ENCODE peak calls at places on chromosomes 4 and X, in four cellular contexts. One of them, this sample, is unnamed.

GRCh38 chr4:153519677-153520076 is 53.5 kb downstream of the TMEM131L start:
- DNase-seq in GM12865: no peak
- DNase-seq in suprapubic skin: no peak
- DNase-seq in pancreas: no peak
- DNase-seq in this sample: no peak

GRCh38 chrX:68710870-68711576 is 63.6 kb downstream of the STARD8 start:
- DNase-seq in GM12865: peak
- DNase-seq in suprapubic skin: no peak
- DNase-seq in pancreas: peak
- DNase-seq in this sample: no peak

GRCh38 chr4:118765399-118765798 is 70.5 kb downstream of the SEC24D start:
- DNase-seq in GM12865: no peak
- DNase-seq in suprapubic skin: no peak
- DNase-seq in pancreas: no peak
- DNase-seq in this sample: no peak

GRCh38 chrX:149903889-149904748 is 23.1 kb downstream of the MAGEA8 start:
- DNase-seq in GM12865: peak
- DNase-seq in suprapubic skin: no peak
- DNase-seq in pancreas: no peak
- DNase-seq in this sample: no peak

GRCh38 chrX:40170830-40171512 is 73.2 kb upstream of the BCOR start:
- DNase-seq in GM12865: peak
- DNase-seq in suprapubic skin: no peak
- DNase-seq in pancreas: no peak
- DNase-seq in this sample: no peak

GRCh38 chr4:1405249-1405635 is 1.0 kb downstream of the NKX1-1 start:
- DNase-seq in GM12865: no peak
- DNase-seq in suprapubic skin: no peak
- DNase-seq in pancreas: no peak
- DNase-seq in this sample: no peak

GRCh38 chrX:53190363-53190960 is 34.5 kb downstream of the KDM5C start:
- DNase-seq in GM12865: no peak
- DNase-seq in suprapubic skin: no peak
- DNase-seq in pancreas: no peak
- DNase-seq in this sample: no peak

GRCh38 chr4:105147226-105148151 is 813 bp downstream of the TET2 start:
- DNase-seq in GM12865: peak
- DNase-seq in suprapubic skin: no peak
- DNase-seq in pancreas: no peak
- DNase-seq in this sample: no peak

GRCh38 chrX:22109442-22109841 is 77.3 kb downstream of the PHEX start:
- DNase-seq in GM12865: no peak
- DNase-seq in suprapubic skin: no peak
- DNase-seq in pancreas: no peak
- DNase-seq in this sample: no peak

GRCh38 chr4:13920901-13921300 is 293.4 kb upstream of the BOD1L1 start:
- DNase-seq in GM12865: no peak
- DNase-seq in suprapubic skin: peak
- DNase-seq in pancreas: peak
- DNase-seq in this sample: no peak

GRCh38 chr4:184368290-184368689 is 106.1 kb downstream of the IRF2 start:
- DNase-seq in GM12865: no peak
- DNase-seq in suprapubic skin: no peak
- DNase-seq in pancreas: no peak
- DNase-seq in this sample: no peak

GRCh38 chr4:73883306-73883705 is 14.1 kb downstream of the CXCL1 start:
- DNase-seq in GM12865: peak
- DNase-seq in suprapubic skin: no peak
- DNase-seq in pancreas: no peak
- DNase-seq in this sample: no peak

GRCh38 chr4:151842430-151843079 is 81.7 kb upstream of the GATB start:
- DNase-seq in GM12865: no peak
- DNase-seq in suprapubic skin: no peak
- DNase-seq in pancreas: no peak
- DNase-seq in this sample: no peak

GRCh38 chr4:98046665-98047064 is 96.6 kb downstream of the STPG2 start:
- DNase-seq in GM12865: no peak
- DNase-seq in suprapubic skin: no peak
- DNase-seq in pancreas: no peak
- DNase-seq in this sample: no peak

GRCh38 chr4:145189981-145190380 is 9.6 kb upstream of the OTUD4 start:
- DNase-seq in GM12865: no peak
- DNase-seq in suprapubic skin: no peak
- DNase-seq in pancreas: no peak
- DNase-seq in this sample: no peak

GRCh38 chr4:35521682-35522081 is 722.6 kb downstream of the ARAP2 start:
- DNase-seq in GM12865: no peak
- DNase-seq in suprapubic skin: no peak
- DNase-seq in pancreas: no peak
- DNase-seq in this sample: no peak

GRCh38 chrX:259692-260355 is 21.4 kb upstream of the PLCXD1 start:
- DNase-seq in GM12865: no peak
- DNase-seq in suprapubic skin: no peak
- DNase-seq in pancreas: no peak
- DNase-seq in this sample: no peak

GRCh38 chr4:113733685-113734084 is 27.9 kb downstream of the CAMK2D start:
- DNase-seq in GM12865: no peak
- DNase-seq in suprapubic skin: no peak
- DNase-seq in pancreas: no peak
- DNase-seq in this sample: no peak

GRCh38 chrX:41779058-41779564 is 55.1 kb downstream of the GPR82 start:
- DNase-seq in GM12865: no peak
- DNase-seq in suprapubic skin: no peak
- DNase-seq in pancreas: no peak
- DNase-seq in this sample: no peak

GRCh38 chr4:183841001-183841400 is 64.1 kb upstream of the STOX2 start:
- DNase-seq in GM12865: no peak
- DNase-seq in suprapubic skin: no peak
- DNase-seq in pancreas: no peak
- DNase-seq in this sample: no peak

GRCh38 chr4:99653921-99654890 is 3.4 kb downstream of the C4orf54 start:
- DNase-seq in GM12865: peak
- DNase-seq in suprapubic skin: no peak
- DNase-seq in pancreas: no peak
- DNase-seq in this sample: no peak

GRCh38 chr4:152090543-152090942 is 329.7 kb upstream of the GATB start:
- DNase-seq in GM12865: no peak
- DNase-seq in suprapubic skin: no peak
- DNase-seq in pancreas: no peak
- DNase-seq in this sample: no peak

GRCh38 chrX:136205882-136206281 is 45.3 kb downstream of the MAP7D3 start:
- DNase-seq in GM12865: no peak
- DNase-seq in suprapubic skin: peak
- DNase-seq in pancreas: no peak
- DNase-seq in this sample: no peak
- TF ChIP-seq CTCF in GM12865: no peak
- TF ChIP-seq CTCF in suprapubic skin: no peak
- TF ChIP-seq CTCF in pancreas: no peak
- TF ChIP-seq CTCF in this sample: no peak

DNA sequence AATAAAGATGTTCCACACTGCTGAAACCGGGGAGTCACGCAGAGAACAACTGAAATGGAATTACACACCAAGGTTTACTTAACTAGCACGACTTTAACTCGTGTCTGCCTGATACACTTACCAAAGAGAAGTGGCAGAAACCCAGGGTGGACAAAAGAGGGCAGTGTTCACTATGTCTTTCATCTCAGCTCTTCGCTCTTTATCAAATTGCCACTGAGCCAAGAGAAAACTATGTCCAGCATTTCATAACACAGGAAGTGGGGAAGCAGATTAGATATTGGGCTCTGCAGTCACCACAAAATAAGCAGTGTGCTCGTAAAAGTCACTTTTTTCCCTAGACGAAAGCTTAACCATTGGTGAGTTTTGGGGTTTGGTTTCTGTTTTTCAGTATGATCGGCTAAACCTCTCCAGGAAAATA is 155.7 kb downstream of the CHIC2 start:
- DNase-seq in GM12865: peak
- DNase-seq in suprapubic skin: no peak
- DNase-seq in pancreas: no peak
- DNase-seq in this sample: no peak
- TF ChIP-seq CTCF in GM12865: peak
- TF ChIP-seq CTCF in suprapubic skin: peak
- TF ChIP-seq CTCF in pancreas: peak
- TF ChIP-seq CTCF in this sample: peak

DNA sequence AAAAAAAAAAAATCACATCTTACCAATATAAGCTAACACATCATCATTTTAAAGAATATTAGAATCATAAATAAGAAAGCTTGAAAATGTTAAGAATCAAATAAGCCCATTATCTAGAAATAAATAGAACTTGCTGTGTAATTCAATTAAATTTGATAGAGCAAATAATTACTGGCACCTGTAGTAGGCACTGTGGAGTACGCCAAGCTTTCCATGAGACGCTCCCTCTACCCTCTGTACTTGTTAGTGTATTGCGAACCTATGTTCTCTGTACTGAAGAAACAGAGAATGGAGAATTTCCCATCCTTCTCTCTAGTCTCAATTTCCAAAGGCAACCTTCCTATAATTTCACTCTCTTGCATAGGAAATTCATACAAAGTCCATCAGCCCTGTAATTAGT is 61.7 kb upstream of the HAND2 start:
- DNase-seq in GM12865: no peak
- DNase-seq in suprapubic skin: no peak
- DNase-seq in pancreas: no peak
- DNase-seq in this sample: no peak
- TF ChIP-seq CTCF in GM12865: no peak
- TF ChIP-seq CTCF in suprapubic skin: no peak
- TF ChIP-seq CTCF in pancreas: no peak
- TF ChIP-seq CTCF in this sample: no peak

GRCh38 chr4:182582245-182582644 is 334.9 kb downstream of the DCTD start:
- DNase-seq in GM12865: no peak
- DNase-seq in suprapubic skin: no peak
- DNase-seq in pancreas: no peak
- DNase-seq in this sample: no peak

GRCh38 chr4:182578402-182578801 is 335.2 kb downstream of the TENM3 start:
- DNase-seq in GM12865: no peak
- DNase-seq in suprapubic skin: no peak
- DNase-seq in pancreas: no peak
- DNase-seq in this sample: no peak

GRCh38 chr4:182589100-182589499 is 328.1 kb downstream of the DCTD start:
- DNase-seq in GM12865: no peak
- DNase-seq in suprapubic skin: no peak
- DNase-seq in pancreas: no peak
- DNase-seq in this sample: no peak

GRCh38 chr4:182585321-182585720 is 331.9 kb downstream of the DCTD start:
- DNase-seq in GM12865: no peak
- DNase-seq in suprapubic skin: no peak
- DNase-seq in pancreas: no peak
- DNase-seq in this sample: no peak

DNA sequence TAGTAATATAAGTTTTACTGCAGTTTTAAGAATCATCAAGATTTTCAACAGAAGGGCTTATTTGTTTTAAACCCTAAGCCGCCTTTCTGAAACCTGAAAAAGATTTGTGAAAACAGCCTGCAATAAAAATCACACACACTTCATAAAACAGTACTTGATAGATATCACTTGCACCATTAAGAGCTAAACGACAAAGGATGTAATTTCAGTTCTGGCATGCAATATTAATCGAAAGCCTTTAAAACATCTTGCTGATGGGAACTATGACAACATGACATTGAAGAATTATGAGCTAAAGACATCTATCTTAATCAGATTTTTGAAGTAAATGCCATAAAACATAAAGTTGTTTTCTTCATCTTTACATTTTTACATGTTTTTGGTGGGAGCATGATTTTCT is 333.2 kb downstream of the DCTD start:
- DNase-seq in GM12865: no peak
- DNase-seq in suprapubic skin: no peak
- DNase-seq in pancreas: no peak
- DNase-seq in this sample: no peak
- TF ChIP-seq CTCF in GM12865: no peak
- TF ChIP-seq CTCF in suprapubic skin: no peak
- TF ChIP-seq CTCF in pancreas: no peak
- TF ChIP-seq CTCF in this sample: no peak

DNA sequence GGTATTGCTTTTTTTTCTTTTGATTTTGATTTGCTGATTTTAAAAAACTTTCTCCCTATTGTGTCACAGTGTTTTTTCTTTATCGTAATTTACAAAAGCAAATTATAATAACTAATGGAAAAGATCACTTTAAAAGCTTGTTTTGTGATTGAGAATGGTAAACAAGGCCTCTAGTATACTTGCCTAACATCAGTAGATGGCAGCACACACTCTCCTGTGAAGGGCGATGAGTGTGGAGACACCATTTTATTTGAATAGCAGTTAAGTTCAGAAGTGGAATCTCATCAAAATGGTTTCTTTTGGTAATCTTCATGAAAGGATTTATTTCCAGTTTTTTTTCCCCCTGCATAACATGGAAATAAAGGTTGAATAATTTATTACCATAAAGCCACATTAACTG is 72.3 kb downstream of the PAK3 start:
- DNase-seq in GM12865: peak
- DNase-seq in suprapubic skin: no peak
- DNase-seq in pancreas: no peak
- DNase-seq in this sample: no peak
- TF ChIP-seq CTCF in GM12865: no peak
- TF ChIP-seq CTCF in suprapubic skin: no peak
- TF ChIP-seq CTCF in pancreas: no peak
- TF ChIP-seq CTCF in this sample: no peak

GRCh38 chr4:57127361-57127760 is 17.2 kb upstream of the IGFBP7 start:
- DNase-seq in GM12865: no peak
- DNase-seq in suprapubic skin: no peak
- DNase-seq in pancreas: no peak
- DNase-seq in this sample: no peak

GRCh38 chr4:57132746-57133142 is 22.6 kb upstream of the IGFBP7 start:
- DNase-seq in GM12865: no peak
- DNase-seq in suprapubic skin: no peak
- DNase-seq in pancreas: no peak
- DNase-seq in this sample: no peak

GRCh38 chr4:57131849-57132745 is 21.9 kb upstream of the IGFBP7 start:
- DNase-seq in GM12865: no peak
- DNase-seq in suprapubic skin: no peak
- DNase-seq in pancreas: no peak
- DNase-seq in this sample: no peak

GRCh38 chr4:57124145-57124544 is 14.0 kb upstream of the IGFBP7 start:
- DNase-seq in GM12865: no peak
- DNase-seq in suprapubic skin: no peak
- DNase-seq in pancreas: no peak
- DNase-seq in this sample: no peak

GRCh38 chr4:57129477-57129876 is 19.3 kb upstream of the IGFBP7 start:
- DNase-seq in GM12865: no peak
- DNase-seq in suprapubic skin: no peak
- DNase-seq in pancreas: no peak
- DNase-seq in this sample: no peak
- TF ChIP-seq CTCF in GM12865: no peak
- TF ChIP-seq CTCF in suprapubic skin: no peak
- TF ChIP-seq CTCF in pancreas: no peak
- TF ChIP-seq CTCF in this sample: no peak

GRCh38 chrX:23699636-23700194 is 32.4 kb downstream of the PRDX4 start:
- DNase-seq in GM12865: no peak
- DNase-seq in suprapubic skin: no peak
- DNase-seq in pancreas: no peak
- DNase-seq in this sample: peak

GRCh38 chrX:23692166-23692565 is 24.9 kb downstream of the PRDX4 start:
- DNase-seq in GM12865: no peak
- DNase-seq in suprapubic skin: no peak
- DNase-seq in pancreas: no peak
- DNase-seq in this sample: no peak

GRCh38 chrX:23694606-23695005 is 27.3 kb downstream of the PRDX4 start:
- DNase-seq in GM12865: peak
- DNase-seq in suprapubic skin: no peak
- DNase-seq in pancreas: peak
- DNase-seq in this sample: no peak
- TF ChIP-seq CTCF in GM12865: peak
- TF ChIP-seq CTCF in suprapubic skin: peak
- TF ChIP-seq CTCF in pancreas: peak
- TF ChIP-seq CTCF in this sample: no peak

This sample was measured in omental fat pad.